ENCODE peak calls at places on chromosomes 6 and 20, in seven cellular contexts. R, Y, E, D, N, T and J are unnamed samples.

GRCh38 chr20:46683939-46684750 is 5.1 kb downstream of the TP53RK start:
- DNase-seq in D (peak), N (no peak), R (peak), T (peak), Y (peak), E (no peak), J (no peak)

GRCh38 chr6:109717971-109718370 is 26.9 kb downstream of the FIG4 start:
- DNase-seq in R (no peak), D (no peak), N (no peak), Y (no peak), E (no peak), T (no peak), J (no peak)

GRCh38 chr6:44800171-44800671 is 412.7 kb downstream of the CDC5L start:
- DNase-seq in T (no peak), Y (peak), D (no peak), N (no peak), R (no peak), E (no peak), J (no peak)

GRCh38 chr6:97129111-97129510 is 153.9 kb downstream of the MMS22L start:
- DNase-seq in R (no peak), N (no peak), T (no peak), D (no peak), E (no peak), Y (peak), J (no peak)

GRCh38 chr6:13445005-13445743 is 42.2 kb downstream of the GFOD1 start:
- DNase-seq in N (peak), E (peak), R (peak), D (peak), Y (peak), T (peak), J (no peak)

GRCh38 chr6:4402477-4402976 is 267.2 kb upstream of the ECI2 start:
- DNase-seq in E (no peak), Y (peak), T (no peak), N (no peak), R (peak), D (no peak), J (no peak)

GRCh38 chr6:83270971-83271714 is 78.0 kb downstream of the RWDD2A start:
- DNase-seq in Y (peak), T (no peak), R (no peak), E (no peak), N (no peak), D (no peak), J (no peak)

GRCh38 chr6:138007014-138007472 is 100.2 kb downstream of the PERP start:
- DNase-seq in R (peak), E (no peak), T (no peak), D (no peak), N (no peak), Y (peak), J (peak)

GRCh38 chr6:125747589-125748533 is 1.6 kb upstream of the HEY2 start:
- DNase-seq in N (no peak), D (peak), E (peak), T (no peak), R (peak), Y (peak), J (peak)

GRCh38 chr6:37691904-37692806 is 5.5 kb downstream of the MDGA1 start:
- DNase-seq in Y (peak), E (peak), D (peak), N (peak), T (peak), R (peak), J (peak)

GRCh38 chr6:158897236-158897635 is 78.1 kb upstream of the EZR start:
- DNase-seq in D (no peak), E (no peak), Y (no peak), N (no peak), R (no peak), T (no peak), J (no peak)

GRCh38 chr20:37968726-37969401 is 64.4 kb downstream of the TTI1 start:
- DNase-seq in Y (no peak), D (no peak), R (no peak), N (no peak), E (no peak), T (no peak), J (peak)

GRCh38 chr6:133542056-133542821 is 301.1 kb downstream of the EYA4 start:
- DNase-seq in T (no peak), Y (no peak), E (no peak), N (no peak), R (no peak), D (no peak), J (no peak)

GRCh38 chr6:27630727-27631613 is 158.1 kb upstream of the ZNF184 start:
- DNase-seq in T (no peak), D (no peak), R (no peak), E (no peak), N (peak), Y (peak), J (peak)

GRCh38 chr6:53987527-53987888 is 123.7 kb upstream of the MLIP start:
- DNase-seq in R (no peak), D (no peak), E (no peak), T (no peak), Y (no peak), N (no peak), J (no peak)

GRCh38 chr6:129605962-129606361 is 104.0 kb downstream of the ARHGAP18 start:
- DNase-seq in E (no peak), D (no peak), T (no peak), Y (no peak), R (no peak), N (no peak), J (no peak)

GRCh38 chr6:134034478-134034877 is 17.9 kb downstream of the SLC2A12 start:
- DNase-seq in R (no peak), T (no peak), Y (no peak), E (no peak), D (no peak), N (no peak), J (no peak)

GRCh38 chr6:165146456-165146855 is 162.9 kb downstream of the C6orf118 start:
- DNase-seq in Y (no peak), E (no peak), N (peak), D (no peak), T (no peak), R (no peak), J (no peak)

GRCh38 chr6:38058022-38058421 is 238.5 kb downstream of the ZFAND3 start:
- DNase-seq in D (no peak), T (no peak), N (no peak), E (no peak), Y (peak), R (no peak), J (no peak)

GRCh38 chr6:20197251-20197650 is 15.0 kb downstream of the MBOAT1 start:
- DNase-seq in R (no peak), D (no peak), N (no peak), E (no peak), T (no peak), Y (peak), J (no peak)

DNA sequence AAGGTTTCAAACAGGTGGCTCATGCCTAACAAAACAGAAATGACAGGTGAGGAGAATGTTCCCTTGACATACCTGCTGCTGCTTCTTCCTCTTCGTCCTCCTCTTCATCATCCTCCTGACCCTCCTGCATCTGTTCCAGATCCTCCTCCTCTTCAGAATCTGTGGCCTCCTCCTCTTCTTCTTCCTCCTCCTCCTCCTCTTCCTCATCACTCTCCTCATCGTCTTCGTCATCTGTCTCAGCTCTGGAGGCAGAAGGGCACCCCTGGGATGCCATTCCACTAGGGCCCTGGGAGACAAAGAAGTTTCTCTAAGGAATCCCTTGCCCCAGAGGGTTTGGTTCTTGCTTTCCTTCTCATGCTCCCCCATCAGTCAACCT is 2.4 kb upstream of the ZBTB22 start:
- DNase-seq in N (no peak), D (no peak), R (no peak), T (no peak), Y (no peak), E (no peak), J (no peak)
- H3K4me3 ChIP-seq in N (no peak), D (no peak), R (no peak), T (no peak), Y (peak), E (peak), J (no peak)

GRCh38 chr6:84897874-84898635 is 133.7 kb upstream of the TBX18 start:
- DNase-seq in Y (peak), R (no peak), D (no peak), T (no peak), N (no peak), E (no peak), J (no peak)
- H3K4me3 ChIP-seq in Y (peak), R (no peak), D (no peak), T (no peak), N (no peak), E (no peak), J (no peak)

DNA sequence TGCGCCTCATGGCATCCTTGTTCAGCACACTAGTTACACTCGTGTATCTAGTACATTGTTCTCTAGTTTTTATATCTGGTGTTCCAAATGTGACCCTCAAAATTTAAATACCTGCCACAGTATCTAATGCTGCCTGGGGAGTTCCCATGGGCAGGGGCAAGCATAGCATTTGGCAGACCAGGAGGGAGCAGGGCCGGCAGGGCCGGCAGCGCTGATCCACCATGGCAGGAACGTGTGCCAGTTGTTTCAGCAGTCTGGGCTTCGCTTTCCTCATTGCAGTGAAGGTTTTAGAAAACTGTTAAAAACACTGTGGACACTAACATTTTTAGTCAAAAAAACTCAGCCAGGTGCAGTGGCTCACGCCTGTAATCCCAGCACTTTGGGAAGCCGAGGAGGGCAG is 19.2 kb downstream of the NANP start:
- DNase-seq in T (no peak), E (no peak), N (no peak), R (no peak), D (no peak), Y (no peak), J (no peak)
- H3K4me3 ChIP-seq in T (no peak), E (no peak), N (no peak), R (no peak), D (no peak), Y (no peak), J (no peak)

GRCh38 chr20:35292504-35293285 is 470 bp upstream of the FAM83C start:
- DNase-seq in Y (no peak), T (no peak), D (no peak), R (no peak), E (no peak), N (no peak), J (no peak)

GRCh38 chr20:35290887-35291417 is 1.3 kb downstream of the FAM83C start:
- DNase-seq in T (no peak), R (no peak), Y (no peak), E (no peak), N (no peak), D (no peak), J (no peak)

GRCh38 chr20:35288325-35289060 is 3.7 kb downstream of the FAM83C start:
- DNase-seq in N (no peak), T (no peak), R (no peak), E (no peak), Y (no peak), D (no peak), J (no peak)

GRCh38 chr20:35291654-35292503 is at the start of gene FAM83C:
- DNase-seq in D (no peak), R (no peak), T (no peak), Y (no peak), N (no peak), E (no peak), J (no peak)

DNA sequence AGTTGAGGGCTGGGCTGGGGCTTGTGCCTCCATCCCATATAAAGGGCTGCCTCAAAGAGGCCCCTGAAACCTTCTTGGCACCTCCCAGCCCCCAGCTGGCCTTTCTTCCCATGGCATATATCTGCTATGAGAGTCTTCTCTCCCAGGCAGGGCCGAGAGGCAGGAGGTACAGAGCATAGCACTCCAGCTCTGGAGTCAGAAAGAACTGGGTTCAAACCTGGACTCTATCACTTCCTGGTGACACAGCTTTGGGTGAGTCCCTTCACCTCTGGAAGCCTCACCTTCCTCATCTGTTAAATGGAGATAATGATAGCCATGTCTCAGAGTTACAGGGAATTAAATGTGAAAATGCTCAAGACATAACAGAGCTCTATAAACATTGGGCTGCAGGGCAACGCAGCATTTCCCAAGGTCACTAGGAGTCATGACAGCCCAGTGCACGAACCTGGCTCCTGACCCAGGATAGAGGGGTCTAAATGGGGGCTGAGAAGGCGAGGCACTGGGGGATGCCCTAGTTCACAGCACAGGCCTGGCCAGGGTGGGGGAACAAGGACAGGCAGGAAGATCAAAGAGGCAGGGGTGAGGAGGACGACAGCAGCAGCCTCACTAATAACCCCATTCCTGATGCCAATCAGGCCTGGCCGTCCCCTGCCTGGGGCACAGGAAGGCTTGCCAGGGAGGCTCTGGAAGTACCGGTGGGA is 1.9 kb downstream of the FAM83C start:
- DNase-seq in R (no peak), D (no peak), N (no peak), E (no peak), T (no peak), Y (no peak), J (no peak)
- H3K4me3 ChIP-seq in R (no peak), D (no peak), N (no peak), E (no peak), T (no peak), Y (no peak), J (no peak)